ENCODE peak calls at places on chromosomes 4 and X, in seven cellular contexts. D is neuronal stem cell; H is iPS DF 6.9; U is heart right ventricle; O is dorsolateral prefrontal cortex; J is psoas muscle; S is CD8-positive, alpha-beta memory T cell. T is an unnamed sample.

GRCh38 chr4:33060873-33061542 is 2340.8 kb downstream of the PCDH7 start:
- DNase-seq in H (peak), U (peak), D (peak), J (peak), O (peak), S (no peak), T (peak)

GRCh38 chr4:100960232-100960631 is 387.1 kb downstream of the PPP3CA start:
- DNase-seq in J (no peak), D (no peak), H (no peak), U (no peak), O (no peak), S (no peak), T (no peak)

GRCh38 chr4:128635939-128636551 is 173.5 kb upstream of the JADE1 start:
- DNase-seq in J (no peak), H (no peak), O (no peak), U (no peak), D (no peak), S (no peak), T (no peak)

GRCh38 chr4:110164251-110164650 is 34.2 kb downstream of the ELOVL6 start:
- DNase-seq in D (no peak), U (no peak), J (no peak), O (no peak), H (no peak), S (no peak), T (no peak)

GRCh38 chr4:68180858-68181531 is 51.3 kb upstream of the TMPRSS11F start:
- DNase-seq in S (no peak), O (no peak), H (no peak), D (no peak), U (no peak), J (no peak), T (no peak)

GRCh38 chr4:89368855-89369254 is 61.3 kb upstream of the GPRIN3 start:
- DNase-seq in S (no peak), H (no peak), J (no peak), U (no peak), O (no peak), D (no peak), T (no peak)

GRCh38 chr4:160450861-160451260 is 1348.0 kb downstream of the RAPGEF2 start:
- DNase-seq in D (no peak), O (no peak), U (no peak), H (no peak), J (no peak), S (no peak), T (no peak)

GRCh38 chr4:126526335-126526734 is 1106.4 kb upstream of the INTU start:
- DNase-seq in U (no peak), H (no peak), J (no peak), O (no peak), S (no peak), D (no peak), T (no peak)

GRCh38 chr4:24003926-24004325 is 114.1 kb upstream of the PPARGC1A start:
- DNase-seq in D (no peak), O (no peak), J (no peak), U (no peak), S (no peak), H (no peak), T (no peak)

GRCh38 chr4:181822005-181822375 is 421.2 kb upstream of the TENM3 start:
- DNase-seq in H (no peak), D (no peak), S (no peak), J (no peak), O (no peak), U (no peak), T (no peak)

GRCh38 chrX:16305187-16305586 is 137.9 kb downstream of the MAGEB17 start:
- DNase-seq in D (no peak), J (no peak), O (no peak), H (no peak), U (no peak), S (no peak), T (no peak)

GRCh38 chrX:51893931-51894696 is 691 bp downstream of the MAGED1 start:
- DNase-seq in H (no peak), D (peak), J (no peak), O (no peak), S (no peak), U (peak), T (no peak)

GRCh38 chrX:9542106-9542764 is 77.4 kb downstream of the TBL1X start:
- DNase-seq in H (no peak), S (no peak), D (no peak), O (no peak), U (no peak), J (no peak), T (no peak)

GRCh38 chrX:150683536-150684146 is 9.6 kb upstream of the MTMR1 start:
- DNase-seq in O (no peak), D (no peak), U (no peak), J (no peak), H (no peak), S (no peak), T (no peak)

GRCh38 chrX:19127649-19128168 is 5.4 kb upstream of the ADGRG2 start:
- DNase-seq in U (peak), H (no peak), D (no peak), O (no peak), J (no peak), S (no peak), T (no peak)
- H3K27ac ChIP-seq in U (no peak), H (no peak), D (no peak), O (no peak), J (no peak), S (no peak), T (no peak)

DNA sequence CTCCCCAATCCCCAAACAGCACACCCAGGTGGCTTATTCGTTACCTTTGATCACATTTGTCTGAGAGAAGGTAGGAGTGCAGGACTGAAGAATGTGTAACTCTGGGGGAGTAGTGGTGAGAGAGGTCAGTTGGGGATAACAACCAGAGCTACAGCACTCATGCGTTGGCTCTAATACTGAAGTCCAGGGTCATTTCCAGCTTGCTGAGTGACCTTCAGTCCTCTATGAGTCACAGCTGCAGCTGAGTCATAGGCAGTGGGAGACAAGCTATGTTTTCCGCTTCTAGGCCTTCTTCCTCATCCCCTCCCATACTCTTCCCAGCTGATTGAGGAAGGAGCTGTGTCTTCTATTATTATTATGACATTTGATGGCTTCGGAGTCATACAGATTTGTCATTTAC is 31.6 kb upstream of the CT47C1 start:
- DNase-seq in U (peak), S (no peak), J (no peak), H (no peak), O (no peak), D (no peak), T (no peak)
- H3K27ac ChIP-seq in U (peak), S (no peak), J (no peak), H (no peak), O (no peak), D (no peak), T (no peak)

GRCh38 chr4:122914938-122915337 is 7.5 kb downstream of the NUDT6 start:
- DNase-seq in U (no peak), O (no peak), J (no peak), H (no peak), D (no peak), S (no peak), T (no peak)
- H3K27ac ChIP-seq in U (no peak), O (no peak), J (no peak), H (no peak), D (no peak), S (no peak), T (no peak)

DNA sequence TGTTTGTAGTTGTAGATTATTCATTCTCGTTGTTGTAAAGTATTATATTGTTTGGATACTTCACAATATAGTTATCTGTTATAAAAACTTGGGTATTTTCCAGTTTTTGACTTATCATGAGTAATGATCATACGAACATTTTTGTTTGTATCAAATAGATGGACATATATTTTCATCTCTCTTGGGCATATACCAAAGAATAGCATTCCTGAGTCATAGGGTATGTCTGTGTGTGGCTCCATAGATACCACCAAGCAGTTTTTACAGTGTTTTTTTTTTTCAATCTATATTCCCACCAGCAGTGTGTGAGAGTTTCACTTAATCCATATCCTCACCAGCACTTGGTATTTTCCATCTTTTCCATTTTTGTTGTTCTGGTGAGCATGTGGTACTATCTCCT is 89.7 kb upstream of the RAB40AL start:
- DNase-seq in S (no peak), D (no peak), H (no peak), J (no peak), O (no peak), U (no peak), T (no peak)
- H3K27ac ChIP-seq in S (no peak), D (no peak), H (no peak), J (no peak), O (no peak), U (no peak), T (no peak)

GRCh38 chr4:138765442-138765841 is 250.1 kb upstream of the NOCT start:
- DNase-seq in U (no peak), D (no peak), J (no peak), S (no peak), O (no peak), H (no peak), T (no peak)
- H3K27ac ChIP-seq in U (no peak), D (no peak), J (no peak), S (no peak), O (no peak), H (no peak), T (peak)

GRCh38 chr4:76298227-76298626 is 8.3 kb upstream of the STBD1 start:
- DNase-seq in O (no peak), H (no peak), D (no peak), S (no peak), J (no peak), U (no peak), T (no peak)

GRCh38 chr4:76301775-76302162 is 4.8 kb upstream of the STBD1 start:
- DNase-seq in H (no peak), J (no peak), O (no peak), U (no peak), S (no peak), D (no peak), T (no peak)

GRCh38 chr4:76302856-76303438 is 3.6 kb upstream of the STBD1 start:
- DNase-seq in U (no peak), S (no peak), H (no peak), D (no peak), J (no peak), O (no peak), T (no peak)

GRCh38 chr4:76300012-76300411 is 6.5 kb upstream of the STBD1 start:
- DNase-seq in O (no peak), H (no peak), D (no peak), U (no peak), J (no peak), S (no peak), T (no peak)

DNA sequence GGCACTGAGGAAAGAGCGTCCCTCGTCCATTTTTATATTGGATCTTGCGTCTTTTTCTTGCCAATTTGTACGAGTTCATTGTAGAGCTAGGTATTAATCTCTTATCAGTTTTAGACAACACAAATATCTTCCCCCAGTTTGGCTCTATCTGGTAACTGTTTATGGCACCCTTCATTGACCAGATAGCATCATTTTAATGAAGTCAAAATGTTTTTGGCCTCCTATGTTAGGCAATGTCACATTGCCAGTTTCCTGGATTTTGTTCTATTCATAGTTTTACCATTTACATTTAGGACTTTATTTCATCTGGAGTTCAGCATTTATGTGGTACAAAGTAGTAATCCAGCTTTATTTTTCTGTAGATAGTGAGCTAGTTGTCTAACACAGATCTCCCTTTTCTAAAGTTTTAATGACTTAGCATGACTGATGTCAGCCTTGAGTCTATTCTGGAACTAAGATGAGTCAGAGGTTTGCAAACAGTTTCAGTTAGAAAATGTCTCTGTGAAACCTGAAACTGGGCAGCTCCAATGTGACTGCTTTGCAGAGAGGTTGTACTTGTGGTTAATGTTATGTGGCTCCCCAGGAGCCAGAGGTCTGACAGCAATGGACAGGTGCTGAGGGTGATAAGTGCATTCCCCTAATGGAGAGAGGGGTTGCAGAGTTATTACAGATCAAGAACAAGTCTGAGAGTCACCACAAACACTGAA is 5.3 kb upstream of the STBD1 start:
- DNase-seq in O (no peak), H (no peak), J (peak), D (no peak), U (no peak), S (no peak), T (no peak)
- H3K27ac ChIP-seq in O (no peak), H (no peak), J (peak), D (no peak), U (peak), S (peak), T (no peak)

DNA sequence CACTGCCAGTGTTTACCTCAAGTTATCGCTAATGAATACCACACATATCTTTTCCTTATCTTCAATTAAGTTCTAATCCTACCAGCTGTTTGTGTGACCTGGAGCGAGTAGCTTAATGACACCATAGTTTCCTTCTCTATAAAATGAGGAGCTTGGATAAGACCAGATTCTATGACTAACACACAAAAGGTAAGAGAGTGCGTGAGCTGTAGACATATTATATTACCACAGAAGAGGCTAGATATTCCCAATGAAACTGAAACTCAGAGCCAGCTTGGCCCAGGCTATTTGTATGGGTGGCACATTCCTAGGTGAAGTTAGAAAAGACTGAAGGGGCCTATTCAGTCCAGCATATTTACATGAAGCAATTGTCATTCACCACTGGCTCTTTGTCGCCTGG is 30.2 kb downstream of the ASB5 start:
- DNase-seq in J (no peak), H (no peak), D (no peak), U (no peak), S (no peak), O (no peak), T (no peak)
- H3K27ac ChIP-seq in J (peak), H (no peak), D (no peak), U (peak), S (no peak), O (no peak), T (no peak)

GRCh38 chr4:185799442-185799841 is 12.6 kb downstream of the SORBS2 start:
- DNase-seq in D (no peak), S (no peak), H (no peak), O (no peak), U (no peak), J (no peak), T (no peak)
- H3K27ac ChIP-seq in D (no peak), S (no peak), H (no peak), O (no peak), U (peak), J (no peak), T (no peak)

T was measured in caudate nucleus.